ENCODE peak calls at places on chromosomes 12 and 14, in ten cellular contexts. One of them, this sample, is unnamed.

GRCh38 chr12:108305520-108305919 is 33.6 kb downstream of the CMKLR1 start:
- DNase-seq in DMS79: no peak
- DNase-seq in immature natural killer cell: no peak
- DNase-seq in NCI-H1436: no peak
- DNase-seq in CMK: no peak
- DNase-seq in heart right ventricle: peak
- DNase-seq in Calu3: peak
- DNase-seq in AG08395: peak
- DNase-seq in GM23248: peak
- DNase-seq in stimulated activated CD8-positive, alpha-beta memory T cell treated with anti-CD3 and anti-CD28 coated beads, Interleukin-4, amount 100 ng/mL, for 1 hour: no peak
- DNase-seq in this sample: peak

GRCh38 chr12:64137117-64137516 is 85.0 kb downstream of the KICS2 start:
- DNase-seq in DMS79: no peak
- DNase-seq in immature natural killer cell: no peak
- DNase-seq in NCI-H1436: no peak
- DNase-seq in CMK: no peak
- DNase-seq in heart right ventricle: no peak
- DNase-seq in Calu3: no peak
- DNase-seq in AG08395: no peak
- DNase-seq in GM23248: peak
- DNase-seq in stimulated activated CD8-positive, alpha-beta memory T cell treated with anti-CD3 and anti-CD28 coated beads, Interleukin-4, amount 100 ng/mL, for 1 hour: no peak
- DNase-seq in this sample: no peak

GRCh38 chr14:77116194-77116817 is 18.2 kb downstream of the CIPC start:
- DNase-seq in DMS79: no peak
- DNase-seq in immature natural killer cell: no peak
- DNase-seq in NCI-H1436: no peak
- DNase-seq in CMK: no peak
- DNase-seq in heart right ventricle: no peak
- DNase-seq in Calu3: no peak
- DNase-seq in AG08395: no peak
- DNase-seq in GM23248: no peak
- DNase-seq in stimulated activated CD8-positive, alpha-beta memory T cell treated with anti-CD3 and anti-CD28 coated beads, Interleukin-4, amount 100 ng/mL, for 1 hour: no peak
- DNase-seq in this sample: no peak

GRCh38 chr14:65824285-65824977 is 411.9 kb downstream of the FUT8 start:
- DNase-seq in DMS79: peak
- DNase-seq in immature natural killer cell: peak
- DNase-seq in NCI-H1436: peak
- DNase-seq in CMK: peak
- DNase-seq in heart right ventricle: peak
- DNase-seq in Calu3: peak
- DNase-seq in AG08395: peak
- DNase-seq in GM23248: peak
- DNase-seq in stimulated activated CD8-positive, alpha-beta memory T cell treated with anti-CD3 and anti-CD28 coated beads, Interleukin-4, amount 100 ng/mL, for 1 hour: peak
- DNase-seq in this sample: no peak

GRCh38 chr12:3152013-3152412 is 74.8 kb downstream of the TSPAN9 start:
- DNase-seq in DMS79: peak
- DNase-seq in immature natural killer cell: no peak
- DNase-seq in NCI-H1436: no peak
- DNase-seq in CMK: no peak
- DNase-seq in heart right ventricle: no peak
- DNase-seq in Calu3: no peak
- DNase-seq in AG08395: no peak
- DNase-seq in GM23248: peak
- DNase-seq in stimulated activated CD8-positive, alpha-beta memory T cell treated with anti-CD3 and anti-CD28 coated beads, Interleukin-4, amount 100 ng/mL, for 1 hour: no peak
- DNase-seq in this sample: no peak

GRCh38 chr14:76696361-76696760 is 64.9 kb upstream of the VASH1 start:
- DNase-seq in DMS79: no peak
- DNase-seq in immature natural killer cell: no peak
- DNase-seq in NCI-H1436: no peak
- DNase-seq in CMK: no peak
- DNase-seq in heart right ventricle: no peak
- DNase-seq in Calu3: no peak
- DNase-seq in AG08395: no peak
- DNase-seq in GM23248: no peak
- DNase-seq in stimulated activated CD8-positive, alpha-beta memory T cell treated with anti-CD3 and anti-CD28 coated beads, Interleukin-4, amount 100 ng/mL, for 1 hour: no peak
- DNase-seq in this sample: no peak

GRCh38 chr12:114684098-114684869 is at the start of gene TBX3:
- DNase-seq in DMS79: peak
- DNase-seq in immature natural killer cell: no peak
- DNase-seq in NCI-H1436: peak
- DNase-seq in CMK: no peak
- DNase-seq in heart right ventricle: peak
- DNase-seq in Calu3: peak
- DNase-seq in AG08395: peak
- DNase-seq in GM23248: peak
- DNase-seq in stimulated activated CD8-positive, alpha-beta memory T cell treated with anti-CD3 and anti-CD28 coated beads, Interleukin-4, amount 100 ng/mL, for 1 hour: no peak
- DNase-seq in this sample: peak

GRCh38 chr12:123077298-123078113 is 73.4 kb downstream of the PITPNM2 start:
- DNase-seq in DMS79: no peak
- DNase-seq in immature natural killer cell: no peak
- DNase-seq in NCI-H1436: peak
- DNase-seq in CMK: no peak
- DNase-seq in heart right ventricle: no peak
- DNase-seq in Calu3: no peak
- DNase-seq in AG08395: no peak
- DNase-seq in GM23248: no peak
- DNase-seq in stimulated activated CD8-positive, alpha-beta memory T cell treated with anti-CD3 and anti-CD28 coated beads, Interleukin-4, amount 100 ng/mL, for 1 hour: no peak
- DNase-seq in this sample: no peak

GRCh38 chr12:97308576-97309198 is 153.9 kb upstream of the RMST start:
- DNase-seq in DMS79: no peak
- DNase-seq in immature natural killer cell: peak
- DNase-seq in NCI-H1436: peak
- DNase-seq in CMK: peak
- DNase-seq in heart right ventricle: peak
- DNase-seq in Calu3: peak
- DNase-seq in AG08395: peak
- DNase-seq in GM23248: peak
- DNase-seq in stimulated activated CD8-positive, alpha-beta memory T cell treated with anti-CD3 and anti-CD28 coated beads, Interleukin-4, amount 100 ng/mL, for 1 hour: no peak
- DNase-seq in this sample: no peak

GRCh38 chr12:52415870-52416750 is 10.0 kb upstream of the KRT82 start:
- DNase-seq in DMS79: no peak
- DNase-seq in immature natural killer cell: no peak
- DNase-seq in NCI-H1436: no peak
- DNase-seq in CMK: no peak
- DNase-seq in heart right ventricle: peak
- DNase-seq in Calu3: no peak
- DNase-seq in AG08395: peak
- DNase-seq in GM23248: peak
- DNase-seq in stimulated activated CD8-positive, alpha-beta memory T cell treated with anti-CD3 and anti-CD28 coated beads, Interleukin-4, amount 100 ng/mL, for 1 hour: no peak
- DNase-seq in this sample: peak

GRCh38 chr14:104135904-104136471 is 2.4 kb upstream of the KIF26A start:
- DNase-seq in DMS79: no peak
- DNase-seq in immature natural killer cell: no peak
- DNase-seq in NCI-H1436: no peak
- DNase-seq in CMK: no peak
- DNase-seq in heart right ventricle: no peak
- DNase-seq in Calu3: no peak
- DNase-seq in AG08395: no peak
- DNase-seq in GM23248: no peak
- DNase-seq in stimulated activated CD8-positive, alpha-beta memory T cell treated with anti-CD3 and anti-CD28 coated beads, Interleukin-4, amount 100 ng/mL, for 1 hour: no peak
- DNase-seq in this sample: no peak

GRCh38 chr14:22848391-22849164 is 12.2 kb downstream of the MMP14 start:
- DNase-seq in DMS79: peak
- DNase-seq in immature natural killer cell: no peak
- DNase-seq in NCI-H1436: no peak
- DNase-seq in CMK: no peak
- DNase-seq in heart right ventricle: peak
- DNase-seq in Calu3: no peak
- DNase-seq in AG08395: peak
- DNase-seq in GM23248: peak
- DNase-seq in stimulated activated CD8-positive, alpha-beta memory T cell treated with anti-CD3 and anti-CD28 coated beads, Interleukin-4, amount 100 ng/mL, for 1 hour: no peak
- DNase-seq in this sample: peak

GRCh38 chr12:5434647-5434968 is 2.7 kb downstream of the NTF3 start:
- DNase-seq in DMS79: no peak
- DNase-seq in immature natural killer cell: no peak
- DNase-seq in NCI-H1436: no peak
- DNase-seq in CMK: no peak
- DNase-seq in heart right ventricle: no peak
- DNase-seq in Calu3: no peak
- DNase-seq in AG08395: no peak
- DNase-seq in GM23248: no peak
- DNase-seq in stimulated activated CD8-positive, alpha-beta memory T cell treated with anti-CD3 and anti-CD28 coated beads, Interleukin-4, amount 100 ng/mL, for 1 hour: no peak
- DNase-seq in this sample: no peak